ENCODE peak calls at places on chromosomes 11 and 22, in ten cellular contexts. R is GM20000; G is naive thymus-derived CD4-positive, alpha-beta T cell; D is cerebellar nuclear complex; S is H54; C is amygdala; Z is NCI-H2081; E is RWPE1; N is T-cell; I is DND-41. A is an unnamed sample.

GRCh38 chr11:112292785-112293407 is 32.2 kb upstream of the PLET1 start:
- DNase-seq in R (no peak), G (no peak), D (no peak), S (no peak), C (no peak), Z (peak), E (peak), N (no peak), I (no peak), A (no peak)

GRCh38 chr11:45794169-45794568 is 10.8 kb upstream of the SLC35C1 start:
- DNase-seq in R (no peak), G (no peak), D (no peak), S (no peak), C (no peak), Z (peak), E (no peak), N (no peak), I (no peak), A (no peak)

GRCh38 chr11:61756452-61757212 is 4.2 kb downstream of the MYRF start:
- DNase-seq in R (peak), G (no peak), D (no peak), S (peak), C (no peak), Z (no peak), E (no peak), N (peak), I (peak), A (no peak)

GRCh38 chr11:67252831-67253239 is 13.4 kb upstream of the GRK2 start:
- DNase-seq in R (no peak), G (peak), D (no peak), S (no peak), C (no peak), Z (no peak), E (no peak), N (no peak), I (peak), A (no peak)

GRCh38 chr11:121661796-121662508 is 209.2 kb upstream of the SORL1-AS1 start:
- DNase-seq in R (no peak), G (no peak), D (no peak), S (no peak), C (no peak), Z (peak), E (no peak), N (no peak), I (no peak), A (no peak)

GRCh38 chr11:17221968-17222367 is 14.2 kb upstream of the PIK3C2A start:
- DNase-seq in R (no peak), G (no peak), D (no peak), S (no peak), C (no peak), Z (no peak), E (no peak), N (no peak), I (no peak), A (no peak)

GRCh38 chr11:126334665-126335462 is 20.6 kb upstream of the ST3GAL4 start:
- DNase-seq in R (no peak), G (no peak), D (no peak), S (no peak), C (no peak), Z (no peak), E (no peak), N (no peak), I (no peak), A (no peak)

GRCh38 chr22:44309647-44310046 is 3.1 kb downstream of the SHISAL1 start:
- DNase-seq in R (no peak), G (no peak), D (no peak), S (no peak), C (no peak), Z (no peak), E (no peak), N (no peak), I (no peak), A (no peak)

GRCh38 chr22:19773470-19774040 is 13.0 kb downstream of the TBX1 start:
- DNase-seq in R (no peak), G (no peak), D (no peak), S (no peak), C (no peak), Z (no peak), E (no peak), N (no peak), I (no peak), A (no peak)

GRCh38 chr22:30182833-30183232 is 63.7 kb downstream of the LIF start:
- DNase-seq in R (no peak), G (no peak), D (no peak), S (no peak), C (no peak), Z (no peak), E (no peak), N (no peak), I (no peak), A (no peak)

GRCh38 chr11:128716231-128716630 is 22.4 kb downstream of the FLI1 start:
- DNase-seq in R (no peak), G (no peak), D (no peak), S (no peak), C (no peak), Z (no peak), E (no peak), N (no peak), I (peak), A (no peak)

GRCh38 chr22:37240941-37241320 is 3.1 kb downstream of the RAC2 start:
- DNase-seq in R (no peak), G (no peak), D (no peak), S (no peak), C (no peak), Z (no peak), E (no peak), N (no peak), I (no peak), A (no peak)

GRCh38 chr11:68954970-68955958 is 25.5 kb downstream of the MRGPRD start:
- DNase-seq in R (no peak), G (no peak), D (no peak), S (no peak), C (no peak), Z (no peak), E (no peak), N (no peak), I (no peak), A (no peak)

GRCh38 chr22:35477911-35478582 is 62.6 kb upstream of the RASD2 start:
- DNase-seq in R (no peak), G (no peak), D (no peak), S (peak), C (no peak), Z (peak), E (peak), N (no peak), I (no peak), A (no peak)

GRCh38 chr11:95563173-95563572 is 226.4 kb downstream of the FAM76B start:
- DNase-seq in R (no peak), G (no peak), D (no peak), S (no peak), C (no peak), Z (no peak), E (no peak), N (no peak), I (no peak), A (no peak)

GRCh38 chr11:60305906-60306619 is 21.0 kb upstream of the MS4A6E start:
- DNase-seq in R (no peak), G (no peak), D (no peak), S (no peak), C (no peak), Z (no peak), E (peak), N (no peak), I (no peak), A (no peak)

GRCh38 chr11:33000181-33000580 is 15.5 kb upstream of the DEPDC7 start:
- DNase-seq in R (no peak), G (no peak), D (no peak), S (no peak), C (no peak), Z (no peak), E (no peak), N (no peak), I (no peak), A (no peak)

GRCh38 chr11:6693342-6694228 is 10.4 kb upstream of the MRPL17 start:
- DNase-seq in R (no peak), G (no peak), D (no peak), S (no peak), C (no peak), Z (no peak), E (no peak), N (peak), I (no peak), A (peak)

GRCh38 chr22:39089928-39090327 is 7.1 kb upstream of the APOBEC3H start:
- DNase-seq in R (no peak), G (no peak), D (no peak), S (no peak), C (no peak), Z (no peak), E (no peak), N (no peak), I (no peak), A (no peak)

GRCh38 chr22:32572741-32573140 is 98.1 kb downstream of the FBXO7 start:
- DNase-seq in R (no peak), G (no peak), D (no peak), S (no peak), C (no peak), Z (no peak), E (no peak), N (no peak), I (no peak), A (no peak)

GRCh38 chr22:20777420-20778177 is 3.7 kb downstream of the SERPIND1 start:
- DNase-seq in R (no peak), G (no peak), D (no peak), S (peak), C (no peak), Z (peak), E (peak), N (no peak), I (no peak), A (no peak)

GRCh38 chr11:67697846-67698245 is 23.4 kb upstream of the ALDH3B2 start:
- DNase-seq in R (no peak), G (no peak), D (no peak), S (no peak), C (no peak), Z (no peak), E (no peak), N (no peak), I (no peak), A (no peak)

GRCh38 chr11:34333787-34334186 is 24.0 kb downstream of the ABTB2 start:
- DNase-seq in R (no peak), G (no peak), D (no peak), S (no peak), C (no peak), Z (no peak), E (no peak), N (no peak), I (no peak), A (no peak)

GRCh38 chr22:20203142-20204099 is 52.6 kb upstream of the CCDC188 start:
- DNase-seq in R (no peak), G (no peak), D (peak), S (peak), C (no peak), Z (no peak), E (peak), N (no peak), I (no peak), A (no peak)

GRCh38 chr11:65425105-65425970 is 2.7 kb downstream of the NEAT1 start:
- DNase-seq in R (peak), G (peak), D (no peak), S (no peak), C (no peak), Z (no peak), E (no peak), N (peak), I (peak), A (peak)

GRCh38 chr22:40955516-40955915 is 4.3 kb downstream of the RBX1 start:
- DNase-seq in R (no peak), G (no peak), D (no peak), S (no peak), C (no peak), Z (no peak), E (no peak), N (no peak), I (no peak), A (no peak)